ENCODE peak calls at places on chromosomes 2 and 18, in five cellular contexts. One of them, this sample, is unnamed.

GRCh38 chr2:149739880-149740265 is 152.3 kb upstream of the MMADHC start:
- DNase-seq in endothelial cell of umbilical vein: no peak
- DNase-seq in A549: no peak
- DNase-seq in HepG2: no peak
- DNase-seq in HCT116: no peak
- DNase-seq in this sample: no peak

GRCh38 chr18:48129621-48130082 is 199.2 kb upstream of the SMAD2 start:
- DNase-seq in endothelial cell of umbilical vein: no peak
- DNase-seq in HCT116: no peak
- DNase-seq in HepG2: no peak
- DNase-seq in A549: no peak
- DNase-seq in this sample: no peak

GRCh38 chr2:68740184-68740914 is 5.7 kb downstream of the ARHGAP25 start:
- DNase-seq in HepG2: no peak
- DNase-seq in A549: no peak
- DNase-seq in endothelial cell of umbilical vein: peak; percentile 12
- DNase-seq in HCT116: no peak
- DNase-seq in this sample: peak; percentile 52

GRCh38 chr2:196977491-196977890 is 51.0 kb upstream of the PGAP1 start:
- DNase-seq in HCT116: no peak
- DNase-seq in A549: no peak
- DNase-seq in HepG2: no peak
- DNase-seq in endothelial cell of umbilical vein: peak; percentile 25
- DNase-seq in this sample: no peak

GRCh38 chr2:101346909-101347308 is 38.4 kb upstream of the RNF149 start:
- DNase-seq in endothelial cell of umbilical vein: no peak
- DNase-seq in HCT116: no peak
- DNase-seq in HepG2: no peak
- DNase-seq in A549: no peak
- DNase-seq in this sample: no peak

GRCh38 chr2:38214209-38214717 is 138.3 kb upstream of the CYP1B1 start:
- DNase-seq in HepG2: no peak
- DNase-seq in HCT116: no peak
- DNase-seq in endothelial cell of umbilical vein: no peak
- DNase-seq in A549: no peak
- DNase-seq in this sample: no peak

GRCh38 chr2:149087751-149088150 is 49.3 kb downstream of the LYPD6B start:
- DNase-seq in endothelial cell of umbilical vein: peak; percentile 4
- DNase-seq in HCT116: no peak
- DNase-seq in A549: no peak
- DNase-seq in HepG2: no peak
- DNase-seq in this sample: peak; percentile 55

GRCh38 chr2:96806468-96807126 is 9.5 kb upstream of the CNNM3 start:
- DNase-seq in A549: no peak
- DNase-seq in HCT116: no peak
- DNase-seq in HepG2: peak; percentile 58
- DNase-seq in endothelial cell of umbilical vein: no peak
- DNase-seq in this sample: no peak

GRCh38 chr2:63993871-63994270 is 25.4 kb downstream of the VPS54 start:
- DNase-seq in HCT116: no peak
- DNase-seq in HepG2: no peak
- DNase-seq in endothelial cell of umbilical vein: no peak
- DNase-seq in A549: no peak
- DNase-seq in this sample: no peak

GRCh38 chr18:38313851-38314250 is 748.3 kb upstream of the CELF4 start:
- DNase-seq in endothelial cell of umbilical vein: no peak
- DNase-seq in A549: no peak
- DNase-seq in HCT116: no peak
- DNase-seq in HepG2: no peak
- DNase-seq in this sample: no peak

GRCh38 chr18:75378674-75379315 is 48.7 kb downstream of the SMIM21 start:
- DNase-seq in endothelial cell of umbilical vein: no peak
- DNase-seq in A549: no peak
- DNase-seq in HCT116: no peak
- DNase-seq in HepG2: no peak
- DNase-seq in this sample: no peak

GRCh38 chr2:73268831-73269685 is 15.2 kb downstream of the FBXO41 start:
- DNase-seq in endothelial cell of umbilical vein: peak; percentile 15
- DNase-seq in HepG2: no peak
- DNase-seq in HCT116: peak; percentile 82
- DNase-seq in A549: peak; percentile 83
- DNase-seq in this sample: no peak

GRCh38 chr2:152466041-152466440 is 131.1 kb downstream of the FMNL2 start:
- DNase-seq in A549: no peak
- DNase-seq in HepG2: no peak
- DNase-seq in endothelial cell of umbilical vein: no peak
- DNase-seq in HCT116: no peak
- DNase-seq in this sample: peak; percentile 93

DNA sequence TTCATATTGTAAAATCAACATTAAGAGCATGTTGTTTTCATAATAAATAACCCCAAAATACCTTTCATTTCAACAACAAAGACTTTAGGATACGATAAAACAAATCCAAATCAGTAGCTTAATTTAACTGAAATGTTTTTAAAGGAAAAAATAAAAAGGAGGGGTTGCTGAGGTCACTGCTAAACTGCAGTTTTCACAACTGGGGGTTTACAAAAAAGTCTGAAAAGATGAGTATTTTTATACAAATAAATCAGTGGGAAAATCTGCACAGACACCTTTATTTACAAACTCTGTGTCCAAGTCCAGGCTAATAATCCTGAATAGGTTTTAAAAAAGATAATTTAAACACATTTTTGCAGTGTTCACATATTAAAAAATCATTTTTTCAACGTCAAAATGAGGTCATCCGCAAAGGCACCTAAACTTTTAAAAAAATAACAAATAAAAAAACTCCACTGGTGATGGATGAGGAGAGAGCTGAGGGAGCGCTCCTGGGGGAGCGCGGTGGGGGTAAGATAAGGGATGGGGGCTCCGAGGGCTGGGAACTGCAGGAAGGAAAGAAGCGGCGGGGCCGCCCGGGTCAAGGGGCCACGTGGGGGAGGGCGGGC is 3.1 kb downstream of the DLX2 start:
- DNase-seq in HepG2: no peak
- DNase-seq in A549: no peak
- DNase-seq in HCT116: no peak
- DNase-seq in endothelial cell of umbilical vein: no peak
- DNase-seq in this sample: no peak
- H3K4me3 ChIP-seq in HepG2: peak overlapping the region; percentile 49
- H3K4me3 ChIP-seq in A549: peak overlapping the region; percentile 42
- H3K4me3 ChIP-seq in HCT116: peak overlapping the region; percentile 53
- H3K4me3 ChIP-seq in endothelial cell of umbilical vein: no peak overlapping the region
- H3K4me3 ChIP-seq in this sample: peak overlapping the region; percentile 34

GRCh38 chr2:28649481-28650260 is 102.0 kb upstream of the PPP1CB start:
- DNase-seq in HCT116: peak; percentile 60
- DNase-seq in HepG2: peak; percentile 36
- DNase-seq in A549: no peak
- DNase-seq in endothelial cell of umbilical vein: peak; percentile 40
- DNase-seq in this sample: no peak
- TF ChIP-seq MAX in HCT116: peak; percentile 32
- TF ChIP-seq MAX in HepG2: no peak
- TF ChIP-seq MAX in A549: no peak
- TF ChIP-seq MAX in endothelial cell of umbilical vein: no peak
- TF ChIP-seq MAX in this sample: no peak

DNA sequence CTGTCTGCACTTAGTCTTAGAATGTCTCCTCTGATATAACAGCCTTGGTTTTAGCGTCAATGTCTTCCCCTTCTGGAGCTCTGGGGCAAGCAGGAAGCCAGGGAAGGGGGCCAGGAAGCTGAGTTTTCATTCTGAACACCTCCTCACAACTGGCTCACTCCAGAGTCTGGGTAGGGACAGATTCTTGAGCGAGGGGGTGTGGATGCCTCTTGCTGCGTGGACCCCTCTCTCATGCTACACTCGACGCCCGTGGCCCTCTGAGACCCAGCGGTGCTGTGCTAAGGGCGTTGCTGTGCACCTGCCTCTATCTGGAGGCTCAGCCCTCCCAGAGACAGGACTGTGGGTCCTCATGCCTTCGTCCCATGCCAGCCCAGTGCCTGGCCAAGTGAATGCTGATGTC is 99.7 kb downstream of the RNF144A start:
- DNase-seq in A549: no peak
- DNase-seq in endothelial cell of umbilical vein: no peak
- DNase-seq in HepG2: no peak
- DNase-seq in HCT116: no peak
- DNase-seq in this sample: no peak
- TF ChIP-seq CTCF in A549: no peak
- TF ChIP-seq CTCF in endothelial cell of umbilical vein: no peak
- TF ChIP-seq CTCF in HepG2: no peak
- TF ChIP-seq CTCF in HCT116: no peak
- TF ChIP-seq CTCF in this sample: no peak

GRCh38 chr2:19733951-19734425 is 167.8 kb downstream of the TTC32 start:
- DNase-seq in HCT116: no peak
- DNase-seq in HepG2: no peak
- DNase-seq in endothelial cell of umbilical vein: no peak
- DNase-seq in A549: no peak
- DNase-seq in this sample: no peak
- H3K4me3 ChIP-seq in HCT116: no peak overlapping the region
- H3K4me3 ChIP-seq in HepG2: no peak overlapping the region
- H3K4me3 ChIP-seq in endothelial cell of umbilical vein: no peak overlapping the region
- H3K4me3 ChIP-seq in A549: no peak overlapping the region
- H3K4me3 ChIP-seq in this sample: no peak overlapping the region

DNA sequence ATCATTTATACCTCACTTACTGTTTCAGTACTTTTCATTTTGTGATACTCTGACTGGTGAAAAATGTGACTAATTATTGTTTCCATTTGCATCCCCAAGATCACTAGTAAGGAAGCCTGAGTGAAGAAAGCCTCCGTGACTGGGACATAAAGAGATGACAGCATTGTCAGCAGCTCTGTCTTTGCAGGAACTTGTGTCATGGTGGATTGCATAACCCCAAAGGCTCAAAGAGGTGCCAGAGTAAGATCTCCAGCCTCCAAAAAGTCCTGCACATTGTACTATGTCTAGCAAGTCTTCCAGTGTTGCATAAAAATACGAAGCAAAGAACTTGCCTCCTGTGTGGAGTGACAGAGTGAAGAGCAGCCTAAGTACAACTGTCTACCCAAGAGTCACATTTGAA is 187.4 kb upstream of the CRIM1 start:
- DNase-seq in A549: no peak
- DNase-seq in HCT116: no peak
- DNase-seq in HepG2: no peak
- DNase-seq in endothelial cell of umbilical vein: no peak
- DNase-seq in this sample: peak; percentile 65
- TF ChIP-seq MAX in A549: no peak
- TF ChIP-seq MAX in HCT116: no peak
- TF ChIP-seq MAX in HepG2: no peak
- TF ChIP-seq MAX in endothelial cell of umbilical vein: no peak
- TF ChIP-seq MAX in this sample: no peak

DNA sequence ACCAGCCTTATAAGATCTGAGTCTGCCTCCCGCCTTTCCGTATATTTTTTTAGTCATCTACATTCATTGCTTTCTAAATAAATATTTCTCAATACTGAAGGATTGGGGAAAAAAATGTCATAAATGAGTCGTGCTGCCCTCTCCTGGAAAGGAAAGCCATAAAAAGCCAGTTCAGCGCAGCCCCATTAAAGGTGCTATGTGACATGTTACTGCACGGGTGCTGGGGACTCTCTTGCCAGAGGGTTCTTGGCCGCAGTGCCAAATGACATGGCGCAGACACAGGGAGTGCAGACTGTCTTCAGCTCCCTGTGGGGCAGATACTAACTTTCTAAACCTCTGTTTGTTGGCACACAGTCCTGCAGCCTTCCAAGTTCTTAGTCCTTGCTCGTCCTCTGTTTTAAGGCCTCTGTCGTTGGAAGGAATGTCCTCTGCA is 53.7 kb upstream of the MAP3K20 start:
- DNase-seq in HepG2: peak; percentile 57
- DNase-seq in A549: peak; percentile 35
- DNase-seq in HCT116: no peak
- DNase-seq in endothelial cell of umbilical vein: peak; percentile 18
- DNase-seq in this sample: peak; percentile 18
- TF ChIP-seq CTCF in HepG2: peak; percentile 71
- TF ChIP-seq CTCF in A549: peak; percentile 81
- TF ChIP-seq CTCF in HCT116: peak; percentile 58
- TF ChIP-seq CTCF in endothelial cell of umbilical vein: peak; percentile 8
- TF ChIP-seq CTCF in this sample: peak; percentile 21

GRCh38 chr2:110770308-110770695 is 37.9 kb downstream of the ACOXL start:
- DNase-seq in endothelial cell of umbilical vein: no peak
- DNase-seq in HCT116: no peak
- DNase-seq in HepG2: no peak
- DNase-seq in A549: no peak
- DNase-seq in this sample: no peak
- H3K4me3 ChIP-seq in endothelial cell of umbilical vein: no peak overlapping the region
- H3K4me3 ChIP-seq in HCT116: no peak overlapping the region
- H3K4me3 ChIP-seq in HepG2: no peak overlapping the region
- H3K4me3 ChIP-seq in A549: no peak overlapping the region
- H3K4me3 ChIP-seq in this sample: no peak overlapping the region

GRCh38 chr2:216215991-216216390 is 106.8 kb downstream of the XRCC5 start:
- DNase-seq in HCT116: no peak
- DNase-seq in HepG2: peak; percentile 59
- DNase-seq in endothelial cell of umbilical vein: no peak
- DNase-seq in A549: peak; percentile 28
- DNase-seq in this sample: peak; percentile 38
- TF ChIP-seq MAX in HCT116: no peak
- TF ChIP-seq MAX in HepG2: no peak
- TF ChIP-seq MAX in endothelial cell of umbilical vein: no peak
- TF ChIP-seq MAX in A549: no peak
- TF ChIP-seq MAX in this sample: no peak